ENCODE peak calls at places on chromosomes 6 and 20, in five cellular contexts. D is C1 segment of cervical spinal cord; L is sciatic nerve; V is CD4-positive, CD25-positive, alpha-beta regulatory T cell; G is DMS153. Z is an unnamed sample.

GRCh38 chr20:57794600-57795346 is 85.0 kb upstream of the PMEPA1 start:
- DNase-seq in G (no peak), L (no peak), D (no peak), V (no peak), Z (no peak)

GRCh38 chr6:48765352-48765961 is 654.5 kb upstream of the PTCHD4 start:
- DNase-seq in D (no peak), G (peak; percentile 25), V (no peak), L (no peak), Z (peak; percentile 1)

GRCh38 chr6:13383280-13384163 is 55.2 kb upstream of the TBC1D7 start:
- DNase-seq in G (peak; percentile 45), V (peak; percentile 37), D (no peak), L (no peak), Z (peak; percentile 9)

GRCh38 chr6:24223131-24223715 is 97.2 kb downstream of the NRSN1 start:
- DNase-seq in L (no peak), V (no peak), G (no peak), D (no peak), Z (no peak)

GRCh38 chr6:139927742-139928305 is 553.4 kb upstream of the CITED2 start:
- DNase-seq in D (no peak), V (no peak), G (no peak), L (no peak), Z (no peak)

GRCh38 chr6:126180585-126180984 is 159.3 kb upstream of the CENPW start:
- DNase-seq in G (no peak), V (no peak), L (no peak), D (no peak), Z (peak; percentile 52)

GRCh38 chr6:17413313-17413750 is 19.9 kb downstream of the CAP2 start:
- DNase-seq in L (no peak), V (no peak), G (no peak), D (no peak), Z (no peak)

GRCh38 chr20:11067359-11067758 is 393.6 kb upstream of the JAG1 start:
- DNase-seq in G (no peak), V (no peak), L (no peak), D (no peak), Z (no peak)

GRCh38 chr6:70666726-70667125 is 957 bp upstream of the SMAP1 start:
- DNase-seq in G (no peak), D (no peak), L (no peak), V (no peak), Z (no peak)

GRCh38 chr20:53606364-53606985 is 12.8 kb upstream of the ZNF217 start:
- DNase-seq in D (no peak), G (no peak), L (no peak), V (no peak), Z (no peak)

GRCh38 chr6:113451030-113451429 is 406.1 kb upstream of the MARCKS start:
- DNase-seq in L (no peak), G (no peak), D (no peak), V (no peak), Z (no peak)

GRCh38 chr6:116328528-116328903 is 42.2 kb upstream of the DSE start:
- DNase-seq in D (no peak), L (no peak), V (no peak), G (no peak), Z (no peak)

GRCh38 chr6:64547594-64548268 is 912.1 kb downstream of the PHF3 start:
- DNase-seq in V (no peak), D (no peak), L (no peak), G (no peak), Z (no peak)

GRCh38 chr6:139153876-139154275 is 19.0 kb downstream of the HECA start:
- DNase-seq in D (no peak), L (no peak), V (no peak), G (no peak), Z (no peak)

GRCh38 chr20:4151342-4151741 is 136.0 kb upstream of the RNF24 start:
- DNase-seq in D (no peak), L (no peak), G (no peak), V (no peak), Z (no peak)

GRCh38 chr6:129440691-129441090 is 269.3 kb downstream of the ARHGAP18 start:
- DNase-seq in D (no peak), V (no peak), L (no peak), G (no peak), Z (no peak)

GRCh38 chr6:3305216-3305565 is 46.4 kb downstream of the PSMG4 start:
- DNase-seq in L (peak; percentile 28), V (no peak), G (no peak), D (no peak), Z (no peak)

GRCh38 chr6:27834879-27835549 is 77.2 kb downstream of the OR2B2 start:
- DNase-seq in L (no peak), G (no peak), V (no peak), D (no peak), Z (no peak)

GRCh38 chr20:859661-860294 is 26.3 kb downstream of the FAM110A start:
- DNase-seq in V (no peak), G (no peak), D (no peak), L (no peak), Z (no peak)

GRCh38 chr20:62064788-62065668 is 653 bp downstream of the TAF4 start:
- DNase-seq in D (no peak), L (no peak), V (no peak), G (no peak), Z (peak; percentile 29)

GRCh38 chr20:10007158-10007557 is 27.6 kb upstream of the ANKEF1 start:
- DNase-seq in D (no peak), V (no peak), G (no peak), L (no peak), Z (no peak)

GRCh38 chr20:46073443-46073842 is 16.3 kb downstream of the NCOA5 start:
- DNase-seq in G (no peak), D (no peak), V (no peak), L (no peak), Z (no peak)

GRCh38 chr20:18802012-18802634 is 11.5 kb upstream of the SCP2D1 start:
- DNase-seq in V (no peak), D (no peak), G (no peak), L (no peak), Z (no peak)

GRCh38 chr6:759729-760128 is 66.8 kb upstream of the EXOC2 start:
- DNase-seq in G (no peak), V (no peak), L (no peak), D (no peak), Z (no peak)

GRCh38 chr6:27157461-27158315 is 89.8 kb upstream of the PRSS16 start:
- DNase-seq in V (peak; percentile 82), L (peak; percentile 79), D (peak; percentile 50), G (peak; percentile 53), Z (peak; percentile 83)

GRCh38 chr6:13304101-13304500 is 24.2 kb downstream of the TBC1D7 start:
- DNase-seq in V (no peak), L (no peak), D (no peak), G (no peak), Z (no peak)

GRCh38 chr6:78954740-78955139 is 87.4 kb downstream of the IRAK1BP1 start:
- DNase-seq in V (no peak), L (no peak), D (no peak), G (no peak), Z (no peak)

GRCh38 chr6:8180327-8181161 is 78.2 kb upstream of the EEF1E1 start:
- DNase-seq in D (no peak), V (no peak), G (no peak), L (no peak), Z (no peak)

Z was measured in activated T-cell treated with anti-CD3 and anti-CD28 coated beads, Interleukin-2, amount 50 U/mL, for 72 hours.